ENCODE peak calls at places on chromosome 5, in seven cellular contexts. E, Q, D, K, F, V and G are unnamed samples.

GRCh38 chr5:6291961-6292360 is 86.4 kb downstream of the MED10 start:
- DNase-seq in E (no peak), Q (peak), D (no peak), K (no peak), F (no peak), V (peak), G (peak)

GRCh38 chr5:143922718-143923117 is 110.8 kb downstream of the HMHB1 start:
- DNase-seq in E (peak), Q (peak), D (no peak), K (no peak), F (peak), V (no peak), G (no peak)

GRCh38 chr5:72955143-72955767 is 586 bp upstream of the FCHO2 start:
- DNase-seq in E (no peak), Q (peak), D (peak), K (peak), F (no peak), V (no peak), G (no peak)

GRCh38 chr5:77871016-77871415 is 94.9 kb upstream of the TBCA start:
- DNase-seq in E (no peak), Q (no peak), D (no peak), K (no peak), F (no peak), V (no peak), G (no peak)

GRCh38 chr5:154523704-154524103 is 45.7 kb upstream of the HAND1 start:
- DNase-seq in E (no peak), Q (peak), D (no peak), K (no peak), F (no peak), V (peak), G (no peak)

GRCh38 chr5:66757834-66758396 is 161.7 kb downstream of the MAST4 start:
- DNase-seq in E (no peak), Q (no peak), D (no peak), K (no peak), F (no peak), V (peak), G (no peak)

GRCh38 chr5:57491369-57491965 is 8.9 kb upstream of the ACTBL2 start:
- DNase-seq in E (no peak), Q (peak), D (no peak), K (no peak), F (no peak), V (peak), G (no peak)

GRCh38 chr5:150302301-150303069 is at the start of gene ARSI:
- DNase-seq in E (no peak), Q (no peak), D (peak), K (no peak), F (no peak), V (peak), G (no peak)

GRCh38 chr5:6117212-6117611 is 261.1 kb downstream of the MED10 start:
- DNase-seq in E (no peak), Q (no peak), D (no peak), K (no peak), F (no peak), V (no peak), G (no peak)

GRCh38 chr5:61734001-61734400 is 401.9 kb downstream of the ZSWIM6 start:
- DNase-seq in E (no peak), Q (peak), D (no peak), K (no peak), F (no peak), V (no peak), G (no peak)

GRCh38 chr5:111271885-111272284 is 47.7 kb downstream of the CAMK4 start:
- DNase-seq in E (no peak), Q (peak), D (no peak), K (no peak), F (no peak), V (no peak), G (no peak)

GRCh38 chr5:26847041-26847736 is 191.2 kb downstream of the CDH9 start:
- DNase-seq in E (no peak), Q (no peak), D (no peak), K (no peak), F (no peak), V (no peak), G (no peak)

GRCh38 chr5:169705322-169705721 is 68.2 kb downstream of the DOCK2 start:
- DNase-seq in E (no peak), Q (no peak), D (no peak), K (no peak), F (no peak), V (no peak), G (no peak)

GRCh38 chr5:134085411-134085810 is 29.1 kb upstream of the TCF7 start:
- DNase-seq in E (no peak), Q (no peak), D (no peak), K (no peak), F (no peak), V (no peak), G (no peak)

GRCh38 chr5:157555031-157555640 is 20.4 kb downstream of the ADAM19 start:
- DNase-seq in E (no peak), Q (peak), D (no peak), K (no peak), F (no peak), V (no peak), G (no peak)

GRCh38 chr5:50447228-50447627 is 6.1 kb upstream of the EMB start:
- DNase-seq in E (no peak), Q (no peak), D (no peak), K (no peak), F (no peak), V (no peak), G (no peak)

GRCh38 chr5:143890475-143890874 is 78.5 kb downstream of the HMHB1 start:
- DNase-seq in E (no peak), Q (no peak), D (no peak), K (no peak), F (no peak), V (no peak), G (no peak)

GRCh38 chr5:143921525-143922311 is 109.8 kb downstream of the HMHB1 start:
- DNase-seq in E (peak), Q (peak), D (no peak), K (no peak), F (no peak), V (no peak), G (no peak)

GRCh38 chr5:76204191-76204590 is 121.0 kb downstream of the SV2C start:
- DNase-seq in E (no peak), Q (no peak), D (no peak), K (no peak), F (no peak), V (no peak), G (no peak)

GRCh38 chr5:116766470-116766947 is 191.9 kb upstream of the SEMA6A start:
- DNase-seq in E (no peak), Q (peak), D (no peak), K (no peak), F (peak), V (no peak), G (no peak)

GRCh38 chr5:68446070-68446357 is 230.5 kb downstream of the PIK3R1 start:
- DNase-seq in E (no peak), Q (no peak), D (no peak), K (no peak), F (no peak), V (no peak), G (no peak)

GRCh38 chr5:74281191-74281590 is 359.3 kb downstream of the ENC1 start:
- DNase-seq in E (no peak), Q (no peak), D (no peak), K (no peak), F (no peak), V (no peak), G (no peak)

GRCh38 chr5:174532453-174533126 is 191.8 kb upstream of the MSX2 start:
- DNase-seq in E (peak), Q (peak), D (peak), K (peak), F (peak), V (peak), G (peak)

GRCh38 chr5:154479944-154480750 is 2.1 kb upstream of the HAND1 start:
- DNase-seq in E (no peak), Q (no peak), D (no peak), K (no peak), F (no peak), V (no peak), G (no peak)

GRCh38 chr5:54548565-54548964 is 31.0 kb downstream of the SNX18 start:
- DNase-seq in E (no peak), Q (no peak), D (no peak), K (no peak), F (no peak), V (no peak), G (no peak)

GRCh38 chr5:102375256-102375655 is 79.2 kb upstream of the SLCO4C1 start:
- DNase-seq in E (no peak), Q (peak), D (no peak), K (no peak), F (no peak), V (no peak), G (no peak)

GRCh38 chr5:108167174-108167573 is 214.7 kb downstream of the FBXL17 start:
- DNase-seq in E (no peak), Q (peak), D (no peak), K (no peak), F (no peak), V (no peak), G (no peak)

GRCh38 chr5:75200776-75201175 is 35.9 kb downstream of the ANKRD31 start:
- DNase-seq in E (no peak), Q (peak), D (no peak), K (no peak), F (no peak), V (no peak), G (no peak)

GRCh38 chr5:78915170-78915569 is 69.9 kb downstream of the ARSB start:
- DNase-seq in E (no peak), Q (no peak), D (no peak), K (no peak), F (no peak), V (no peak), G (no peak)

GRCh38 chr5:139648205-139649081 is at the start of gene CXXC5:
- DNase-seq in E (peak), Q (no peak), D (peak), K (peak), F (peak), V (peak), G (peak)
- H3K4me3 ChIP-seq in E (peak), Q (peak), D (peak), K (peak), F (peak), V (peak), G (peak)

DNA sequence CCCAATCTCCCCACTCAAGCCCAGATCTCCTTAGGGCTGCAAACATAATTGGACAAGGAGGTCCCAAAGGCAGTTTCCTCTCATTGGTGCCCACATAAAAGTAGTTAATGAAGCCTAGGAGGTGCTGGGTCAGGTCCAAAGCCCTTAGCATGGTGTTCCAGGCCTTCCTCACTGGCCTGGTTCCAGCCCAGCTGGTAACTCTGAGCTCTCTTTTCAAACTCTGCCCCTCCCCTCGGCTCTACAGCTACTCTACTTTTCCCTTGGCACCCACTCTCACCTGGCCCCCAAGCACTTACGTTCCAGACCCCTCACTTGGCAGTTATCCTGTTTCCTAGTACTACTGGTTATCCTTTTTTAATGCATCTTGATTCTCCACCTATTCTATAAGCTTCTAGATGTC is 9.9 kb downstream of the SEPTIN8 start:
- DNase-seq in E (no peak), Q (no peak), D (no peak), K (no peak), F (no peak), V (no peak), G (no peak)
- H3K4me3 ChIP-seq in E (no peak), Q (no peak), D (no peak), K (no peak), F (no peak), V (no peak), G (no peak)

DNA sequence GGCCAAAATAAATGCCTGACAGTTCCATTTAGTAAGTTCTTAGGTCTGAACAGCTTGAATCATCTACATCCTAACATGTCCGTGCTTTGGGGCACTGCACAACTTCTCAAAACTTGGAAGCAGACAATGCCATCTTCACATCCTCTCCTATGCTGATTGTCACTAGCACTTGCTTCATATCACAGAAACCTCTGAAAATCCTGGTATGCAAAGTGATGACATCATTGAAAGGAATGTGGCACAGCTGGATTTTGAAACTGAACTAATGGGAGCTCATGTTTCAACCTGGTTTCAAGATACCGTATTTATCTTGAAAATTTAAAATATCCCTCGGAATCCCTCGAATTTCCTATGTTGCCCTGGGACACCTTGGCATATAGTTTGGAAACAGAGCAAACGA is 490.2 kb upstream of the DAP start:
- DNase-seq in E (peak), Q (peak), D (no peak), K (no peak), F (no peak), V (no peak), G (no peak)
- H3K4me3 ChIP-seq in E (no peak), Q (no peak), D (no peak), K (no peak), F (no peak), V (no peak), G (no peak)

GRCh38 chr5:14036947-14037346 is 92.5 kb upstream of the DNAH5 start:
- DNase-seq in E (peak), Q (peak), D (no peak), K (no peak), F (no peak), V (no peak), G (no peak)
- H3K4me3 ChIP-seq in E (no peak), Q (no peak), D (no peak), K (no peak), F (no peak), V (no peak), G (no peak)